ENCODE peak calls at places on chromosomes 5 and 9, in eight cellular contexts. T is heart right ventricle, P is ascending aorta, V is breast epithelium, H is kidney, K is OCI-LY7, B is astrocyte, N is stomach. A is an unnamed sample.
A peak's percentile ranks its signal among the peaks of the same experiment; 100 is the strongest.

GRCh38 chr9:86794356-86795046 is 152.8 kb downstream of the GAS1 start:
- DNase-seq in P (no peak), H (no peak), N (no peak), V (no peak), K (no peak), T (no peak), B (peak; percentile 88), A (no peak)

GRCh38 chr5:140236896-140237598 is 62.1 kb downstream of the CYSTM1 start:
- DNase-seq in V (peak; percentile 47), H (no peak), T (no peak), N (no peak), K (no peak), P (no peak), B (no peak), A (peak; percentile 11)

GRCh38 chr9:19922476-19923118 is 133.8 kb upstream of the SLC24A2 start:
- DNase-seq in B (peak; percentile 19), H (no peak), N (no peak), P (no peak), V (no peak), T (no peak), K (no peak), A (no peak)

GRCh38 chr9:83701769-83702168 is 6.0 kb downstream of the UBQLN1 start:
- DNase-seq in N (no peak), B (peak; percentile 80), K (peak; percentile 34), H (no peak), V (no peak), T (no peak), P (no peak), A (no peak)

GRCh38 chr5:373710-374602 is 52.4 kb downstream of the AHRR start:
- DNase-seq in T (peak; percentile 47), K (no peak), H (peak; percentile 63), V (peak; percentile 15), N (peak; percentile 56), P (no peak), B (peak; percentile 46), A (peak; percentile 56)

GRCh38 chr9:128159073-128159783 is 837 bp upstream of the BBLN start:
- DNase-seq in N (no peak), V (no peak), B (no peak), K (peak; percentile 31), H (peak; percentile 71), P (no peak), T (no peak), A (peak; percentile 38)

GRCh38 chr9:114754574-114754973 is 51.3 kb downstream of the TNFSF15 start:
- DNase-seq in B (no peak), N (no peak), T (no peak), H (no peak), K (peak; percentile 12), V (no peak), P (no peak), A (no peak)

GRCh38 chr9:129823163-129823933 is 588 bp downstream of the TOR1A start:
- DNase-seq in T (no peak), K (peak; percentile 48), V (no peak), P (no peak), H (peak; percentile 83), B (peak; percentile 29), N (no peak), A (no peak)

GRCh38 chr5:151384106-151384505 is 36.7 kb upstream of the SLC36A2 start:
- DNase-seq in V (no peak), B (no peak), N (no peak), P (no peak), H (no peak), K (no peak), T (no peak), A (no peak)

GRCh38 chr5:88691945-88692868 is 190.8 kb downstream of the MEF2C start:
- DNase-seq in N (no peak), H (peak; percentile 69), P (no peak), B (no peak), K (no peak), V (no peak), T (no peak), A (no peak)

GRCh38 chr5:88688242-88688959 is 194.6 kb downstream of the MEF2C start:
- DNase-seq in B (no peak), K (no peak), P (no peak), H (no peak), T (no peak), N (no peak), V (no peak), A (no peak)

GRCh38 chr5:88690619-88691560 is 192.1 kb downstream of the MEF2C start:
- DNase-seq in T (peak; percentile 63), V (peak; percentile 35), K (peak; percentile 72), B (peak; percentile 48), H (peak; percentile 80), N (peak; percentile 76), P (no peak), A (peak; percentile 44)

GRCh38 chr5:88688981-88689661 is 193.9 kb downstream of the MEF2C start:
- DNase-seq in B (no peak), K (no peak), N (no peak), H (no peak), T (no peak), V (no peak), P (no peak), A (no peak)

DNA sequence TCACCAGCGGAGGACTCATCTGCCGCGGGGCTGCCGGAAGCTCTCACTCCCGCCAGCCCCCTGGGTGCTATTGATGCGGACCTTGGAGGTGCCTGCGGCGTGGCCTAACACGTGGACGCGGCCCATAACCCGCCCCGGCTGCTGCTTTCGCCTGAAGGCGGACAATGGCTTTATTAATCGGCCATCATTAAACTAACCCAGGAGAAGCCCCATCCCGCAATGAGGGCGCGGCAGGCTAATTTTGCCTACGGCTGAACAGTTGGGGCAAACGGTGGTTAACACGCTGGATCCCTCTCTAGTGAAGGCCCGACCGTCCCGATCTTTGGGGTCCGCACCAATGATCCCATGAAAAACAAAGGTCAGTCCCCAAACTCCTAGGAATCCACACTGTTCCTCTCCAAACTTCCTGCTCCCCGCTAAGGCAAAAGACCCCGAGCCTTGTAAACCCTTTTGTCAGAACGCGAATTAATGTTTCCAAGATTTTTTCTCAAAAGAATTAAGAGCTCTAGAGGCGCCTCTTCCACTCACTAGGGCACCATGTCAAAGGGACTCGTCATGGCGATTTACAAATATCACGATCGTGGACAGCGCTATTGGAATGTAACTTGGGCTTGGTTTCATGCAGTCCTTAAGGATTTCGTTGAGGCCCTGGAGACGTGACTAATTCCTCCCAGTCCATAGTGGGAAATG is 193.2 kb downstream of the MEF2C start:
- DNase-seq in K (no peak), B (peak; percentile 68), N (no peak), H (peak; percentile 72), V (no peak), T (no peak), P (no peak), A (no peak)
- H3K4me3 ChIP-seq in K (no peak overlapping the region), B (peak overlapping the region; percentile 63), N (no peak overlapping the region), H (no peak overlapping the region), V (no peak overlapping the region), T (no peak overlapping the region), P (no peak overlapping the region), A (no peak overlapping the region)

GRCh38 chr9:90894956-90895687 is 93.5 kb downstream of the SYK start:
- DNase-seq in P (no peak), H (no peak), V (no peak), K (peak; percentile 47), T (no peak), N (no peak), B (no peak), A (no peak)

GRCh38 chr9:90891656-90892055 is 90.0 kb downstream of the SYK start:
- DNase-seq in N (no peak), B (no peak), V (no peak), K (no peak), H (no peak), P (no peak), T (no peak), A (no peak)

GRCh38 chr9:90888941-90889340 is 87.3 kb downstream of the SYK start:
- DNase-seq in N (no peak), H (no peak), P (no peak), T (no peak), B (no peak), V (no peak), K (no peak), A (no peak)

GRCh38 chr9:90893706-90894105 is 92.1 kb downstream of the SYK start:
- DNase-seq in K (no peak), P (no peak), N (no peak), V (no peak), B (no peak), H (no peak), T (no peak), A (no peak)

GRCh38 chr9:90890146-90890545 is 88.5 kb downstream of the SYK start:
- DNase-seq in H (no peak), N (no peak), T (no peak), P (no peak), B (no peak), K (no peak), V (no peak), A (no peak)
- TF ChIP-seq CTCF in H (no peak), N (no peak), T (no peak), P (no peak), B (no peak), K (peak; percentile 16), V (no peak), A (no peak)

GRCh38 chr9:136539427-136540412 is 6.1 kb downstream of the NOTCH1 start:
- DNase-seq in T (peak; percentile 89), B (peak; percentile 62), H (peak; percentile 99), K (peak; percentile 94), P (peak; percentile 84), V (peak; percentile 71), N (peak; percentile 83), A (peak; percentile 83)
- H3K27ac ChIP-seq in T (peak overlapping the region; percentile 86), B (peak overlapping the region; percentile 58), H (peak overlapping the region; percentile 93), K (peak overlapping the region; percentile 71), P (peak overlapping the region; percentile 73), V (peak overlapping the region; percentile 68), N (peak overlapping the region; percentile 97), A (peak overlapping the region; percentile 88)

GRCh38 chr5:74851026-74851425 is 15.2 kb downstream of the FAM169A start:
- DNase-seq in P (no peak), T (no peak), H (no peak), B (no peak), N (no peak), K (no peak), V (no peak), A (no peak)

GRCh38 chr5:74850016-74850415 is 16.2 kb downstream of the FAM169A start:
- DNase-seq in N (no peak), P (no peak), T (no peak), V (no peak), K (no peak), H (no peak), B (no peak), A (no peak)

GRCh38 chr5:74848553-74849025 is 17.6 kb downstream of the FAM169A start:
- DNase-seq in H (no peak), P (no peak), V (no peak), B (no peak), T (no peak), N (no peak), K (no peak), A (no peak)

GRCh38 chr5:74853256-74853655 is 12.9 kb downstream of the FAM169A start:
- DNase-seq in H (no peak), V (no peak), N (no peak), B (no peak), P (no peak), T (no peak), K (no peak), A (no peak)

DNA sequence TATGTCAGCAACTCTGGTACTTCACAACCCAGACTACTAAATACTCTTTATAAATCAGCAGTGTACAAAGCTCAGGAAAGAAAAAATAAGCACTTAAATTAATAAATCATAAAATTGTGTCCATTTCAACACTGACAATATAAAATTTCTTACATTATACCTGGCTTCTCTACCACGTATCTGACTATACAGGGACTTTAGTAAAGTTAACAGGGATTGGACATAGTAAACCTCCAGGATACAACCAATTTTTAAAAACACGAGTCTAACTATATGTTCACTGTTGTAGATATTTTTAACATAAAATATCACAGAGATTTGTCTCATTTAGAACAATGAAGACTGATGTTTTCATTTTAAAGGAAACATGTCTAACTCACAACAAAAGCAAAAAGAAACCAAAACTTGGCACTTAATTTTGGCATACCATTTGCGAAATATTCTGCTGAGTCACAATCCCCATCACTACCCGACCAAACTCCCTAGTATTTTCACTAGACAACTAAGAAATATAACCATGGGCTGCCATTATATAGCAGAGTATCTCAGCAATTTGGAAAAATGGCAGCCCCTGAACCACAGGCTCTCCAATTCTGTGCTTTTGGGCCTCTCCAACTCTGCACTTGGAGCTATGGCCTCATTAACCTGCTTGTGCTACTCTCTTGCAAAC is 14.4 kb downstream of the FAM169A start:
- DNase-seq in K (no peak), N (no peak), P (no peak), V (no peak), T (no peak), H (no peak), B (peak; percentile 63), A (no peak)
- H3K4me3 ChIP-seq in K (no peak overlapping the region), N (no peak overlapping the region), P (peak overlapping the region; percentile 8), V (peak overlapping the region; percentile 30), T (no peak overlapping the region), H (no peak overlapping the region), B (peak overlapping the region; percentile 20), A (no peak overlapping the region)

A was measured in pancreas.